ENCODE peak calls at places on chromosomes 3 and 15, in seven cellular contexts. V is stimulated activated naive CD4-positive, alpha-beta T cell; H is heart left ventricle; R is stromal cell of bone marrow; Z is neural crest cell; F is C1 segment of cervical spinal cord; W is occipital lobe. G is an unnamed sample.

GRCh38 chr15:76312540-76313174 is 1.4 kb upstream of the ETFA start:
- DNase-seq in F (no peak), H (no peak), V (no peak), R (no peak), Z (no peak), W (no peak), G (no peak)

GRCh38 chr3:14980689-14981088 is 33.3 kb downstream of the NR2C2 start:
- DNase-seq in H (no peak), Z (no peak), W (no peak), R (no peak), V (no peak), F (no peak), G (no peak)

GRCh38 chr3:14525685-14526631 is 14.2 kb downstream of the GRIP2 start:
- DNase-seq in R (peak), W (no peak), Z (no peak), V (no peak), H (no peak), F (no peak), G (no peak)

GRCh38 chr15:42796955-42797779 is 60.2 kb upstream of the CDAN1 start:
- DNase-seq in W (no peak), R (peak), V (no peak), F (no peak), Z (no peak), H (no peak), G (no peak)

GRCh38 chr3:99877180-99877579 is 59.5 kb downstream of the CMSS1 start:
- DNase-seq in H (no peak), R (no peak), W (no peak), F (no peak), V (no peak), Z (no peak), G (no peak)

GRCh38 chr3:125313060-125313635 is 62.0 kb downstream of the ZNF148 start:
- DNase-seq in W (no peak), F (no peak), Z (no peak), R (peak), H (no peak), V (no peak), G (no peak)

GRCh38 chr15:40388941-40389823 is 6.7 kb downstream of the KNSTRN start:
- DNase-seq in F (no peak), H (no peak), R (peak), V (no peak), Z (no peak), W (no peak), G (no peak)

GRCh38 chr3:188486126-188486525 is 332.2 kb downstream of the LPP start:
- DNase-seq in V (no peak), R (peak), W (no peak), H (no peak), F (no peak), Z (no peak), G (no peak)

GRCh38 chr3:7610634-7611033 is 749.7 kb downstream of the GRM7 start:
- DNase-seq in R (no peak), V (no peak), H (no peak), Z (no peak), F (no peak), W (no peak), G (no peak)

GRCh38 chr3:198071602-198072285 is 111.7 kb downstream of the LMLN start:
- DNase-seq in W (no peak), F (no peak), V (no peak), H (no peak), Z (peak), R (peak), G (no peak)

GRCh38 chr3:102605146-102605545 is 170.3 kb downstream of the ZPLD1 start:
- DNase-seq in R (no peak), H (no peak), W (no peak), Z (no peak), F (no peak), V (no peak), G (no peak)

GRCh38 chr3:13019243-13019701 is 54.0 kb downstream of the IQSEC1 start:
- DNase-seq in R (peak), V (no peak), Z (peak), W (no peak), H (peak), F (peak), G (peak)

G was measured in DMS79.